ENCODE peak calls at places on chromosomes 13 and 19, in four cellular contexts. One of them, this sample, is unnamed.

GRCh38 chr19:58477871-58478270 is 1.7 kb downstream of the ZNF446 start:
- DNase-seq in K562: no peak
- DNase-seq in HepG2: no peak
- DNase-seq in GM12878: no peak
- DNase-seq in this sample: no peak

GRCh38 chr19:29772696-29773095 is 39.1 kb upstream of the CCNE1 start:
- DNase-seq in GM12878: no peak
- DNase-seq in K562: no peak
- DNase-seq in HepG2: no peak
- DNase-seq in this sample: no peak

GRCh38 chr13:84481958-84482357 is 599.7 kb upstream of the SLITRK1 start:
- DNase-seq in K562: no peak
- DNase-seq in GM12878: no peak
- DNase-seq in HepG2: no peak
- DNase-seq in this sample: no peak

GRCh38 chr19:31560021-31560770 is 211.0 kb upstream of the TSHZ3 start:
- DNase-seq in GM12878: no peak
- DNase-seq in K562: no peak
- DNase-seq in HepG2: no peak
- DNase-seq in this sample: no peak

GRCh38 chr19:43416951-43417623 is 2.4 kb downstream of the TEX101 start:
- DNase-seq in HepG2: no peak
- DNase-seq in K562: no peak
- DNase-seq in GM12878: no peak
- DNase-seq in this sample: no peak

GRCh38 chr13:78241278-78241919 is 322.8 kb upstream of the EDNRB start:
- DNase-seq in GM12878: no peak
- DNase-seq in HepG2: peak
- DNase-seq in K562: peak
- DNase-seq in this sample: peak

GRCh38 chr13:46124967-46125933 is 20.4 kb upstream of the CPB2 start:
- DNase-seq in GM12878: no peak
- DNase-seq in K562: peak
- DNase-seq in HepG2: no peak
- DNase-seq in this sample: no peak

GRCh38 chr13:75636339-75637095 is 387 bp downstream of the LMO7 start:
- DNase-seq in K562: no peak
- DNase-seq in HepG2: peak
- DNase-seq in GM12878: no peak
- DNase-seq in this sample: no peak

GRCh38 chr19:54425382-54425723 is 10.1 kb downstream of the TTYH1 start:
- DNase-seq in HepG2: no peak
- DNase-seq in GM12878: no peak
- DNase-seq in K562: no peak
- DNase-seq in this sample: no peak

GRCh38 chr13:45623516-45624090 is 8.1 kb upstream of the ERICH6B start:
- DNase-seq in HepG2: peak
- DNase-seq in K562: peak
- DNase-seq in GM12878: peak
- DNase-seq in this sample: peak

DNA sequence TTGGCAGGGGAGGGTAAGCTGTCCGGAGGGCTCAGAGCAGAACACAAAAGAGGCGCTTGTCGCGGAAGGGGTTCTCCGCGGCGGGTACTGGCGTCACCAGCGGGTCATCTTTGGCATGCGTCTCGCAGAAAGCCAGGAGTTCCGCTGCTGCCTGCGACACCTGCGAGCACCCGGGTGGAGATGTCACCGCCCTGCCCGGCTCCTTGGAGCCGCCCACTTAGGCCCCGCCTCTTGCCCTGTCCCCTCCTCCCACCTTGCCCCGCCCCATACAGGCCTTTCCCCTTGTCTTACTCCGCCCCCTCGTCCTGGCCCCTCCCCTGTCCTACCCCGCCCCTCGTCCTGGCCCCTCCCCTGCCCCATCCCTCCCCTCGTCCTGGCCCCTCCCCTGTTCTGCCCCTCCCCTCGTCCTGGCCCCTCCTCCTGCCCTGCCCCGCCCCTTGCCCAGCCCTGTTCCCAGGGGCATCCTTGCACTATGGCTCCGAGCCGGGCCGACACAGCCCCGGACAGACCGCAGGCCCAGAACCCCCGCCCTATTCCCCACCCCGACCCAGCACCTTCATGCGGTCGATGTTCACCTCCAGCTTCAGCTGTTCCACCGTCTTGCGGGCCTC is 1.9 kb downstream of the GNG8 start:
- DNase-seq in GM12878: no peak
- DNase-seq in HepG2: no peak
- DNase-seq in K562: peak
- DNase-seq in this sample: peak
- TF ChIP-seq SMC3 in GM12878: no peak
- TF ChIP-seq SMC3 in HepG2: no peak
- TF ChIP-seq SMC3 in K562: no peak
- TF ChIP-seq SMC3 in this sample: no peak

GRCh38 chr19:10189631-10190425 is 4.9 kb downstream of the DNMT1 start:
- DNase-seq in K562: no peak
- DNase-seq in GM12878: no peak
- DNase-seq in HepG2: no peak
- DNase-seq in this sample: no peak
- TF ChIP-seq POLR2AphosphoS2 in K562: no peak
- TF ChIP-seq POLR2AphosphoS2 in GM12878: no peak
- TF ChIP-seq POLR2AphosphoS2 in HepG2: no peak
- TF ChIP-seq POLR2AphosphoS2 in this sample: no peak

GRCh38 chr19:48481846-48482639 is 12.9 kb downstream of the CYTH2 start:
- DNase-seq in GM12878: no peak
- DNase-seq in HepG2: no peak
- DNase-seq in K562: no peak
- DNase-seq in this sample: no peak

GRCh38 chr19:48480151-48480475 is 10.9 kb downstream of the CYTH2 start:
- DNase-seq in GM12878: no peak
- DNase-seq in K562: no peak
- DNase-seq in HepG2: no peak
- DNase-seq in this sample: no peak

GRCh38 chr19:48481191-48481500 is 12.0 kb downstream of the CYTH2 start:
- DNase-seq in HepG2: no peak
- DNase-seq in GM12878: no peak
- DNase-seq in K562: no peak
- DNase-seq in this sample: no peak

GRCh38 chr19:48479686-48480085 is 10.5 kb downstream of the CYTH2 start:
- DNase-seq in K562: no peak
- DNase-seq in HepG2: no peak
- DNase-seq in GM12878: no peak
- DNase-seq in this sample: no peak

GRCh38 chr19:48480476-48481190 is 11.5 kb downstream of the CYTH2 start:
- DNase-seq in HepG2: no peak
- DNase-seq in K562: no peak
- DNase-seq in GM12878: no peak
- DNase-seq in this sample: no peak
- TF ChIP-seq MAX in HepG2: no peak
- TF ChIP-seq MAX in K562: no peak
- TF ChIP-seq MAX in GM12878: no peak
- TF ChIP-seq MAX in this sample: no peak

GRCh38 chr13:72205773-72206172 is 338.8 kb upstream of the DACH1 start:
- DNase-seq in K562: no peak
- DNase-seq in GM12878: no peak
- DNase-seq in HepG2: no peak
- DNase-seq in this sample: no peak
- TF ChIP-seq SMC3 in K562: no peak
- TF ChIP-seq SMC3 in GM12878: no peak
- TF ChIP-seq SMC3 in HepG2: no peak
- TF ChIP-seq SMC3 in this sample: no peak

This sample was measured in A549.